ENCODE peak calls at places on chromosome 16, in four cellular contexts. J, R, V and F are unnamed samples.

GRCh38 chr16:49786926-49787557 is 68.9 kb downstream of the ZNF423 start:
- DNase-seq in R (no peak), V (no peak), J (no peak), F (no peak)

GRCh38 chr16:84800579-84800978 is 19.2 kb upstream of the CRISPLD2 start:
- DNase-seq in V (no peak), J (no peak), R (no peak), F (no peak)

GRCh38 chr16:67942200-67942509 is 1.8 kb downstream of the LCAT start:
- DNase-seq in R (peak), J (peak), V (no peak), F (peak)

GRCh38 chr16:53007095-53007494 is 45.6 kb downstream of the CHD9NB start:
- DNase-seq in V (no peak), R (peak), J (no peak), F (no peak)

GRCh38 chr16:5186381-5186903 is 88.8 kb upstream of the EEF2KMT start:
- DNase-seq in R (no peak), V (no peak), J (no peak), F (no peak)

GRCh38 chr16:19555938-19556778 is 655 bp downstream of the VPS35L start:
- DNase-seq in V (peak), J (peak), R (peak), F (peak)

GRCh38 chr16:68596266-68596665 is 48.8 kb upstream of the CDH3 start:
- DNase-seq in R (no peak), V (no peak), J (no peak), F (no peak)

GRCh38 chr16:4087099-4087885 is 28.9 kb downstream of the ADCY9 start:
- DNase-seq in V (no peak), J (no peak), R (no peak), F (no peak)

GRCh38 chr16:15403392-15403995 is 7.9 kb downstream of the MPV17L start:
- DNase-seq in J (no peak), V (no peak), R (peak), F (no peak)

GRCh38 chr16:234468-235305 is at the start of gene FAM234A:
- DNase-seq in J (peak), V (peak), R (peak), F (peak)

GRCh38 chr16:30728904-30729672 is 19.1 kb upstream of the PHKG2 start:
- DNase-seq in V (no peak), J (no peak), R (no peak), F (no peak)

GRCh38 chr16:83059237-83059636 is 432.5 kb downstream of the CDH13 start:
- DNase-seq in V (no peak), J (no peak), R (no peak), F (no peak)

GRCh38 chr16:10967981-10968380 is 23.6 kb downstream of the CLEC16A start:
- DNase-seq in J (no peak), R (no peak), V (no peak), F (no peak)

GRCh38 chr16:3087243-3087791 is 11.8 kb downstream of the ZSCAN10 start:
- DNase-seq in V (no peak), R (no peak), J (no peak), F (no peak)

GRCh38 chr16:51268237-51268636 is 117.2 kb upstream of the SALL1 start:
- DNase-seq in R (no peak), J (no peak), V (no peak), F (no peak)

GRCh38 chr16:26550111-26550610 is 516.6 kb upstream of the C16orf82 start:
- DNase-seq in R (no peak), V (no peak), J (no peak), F (no peak)

GRCh38 chr16:75251280-75252048 is at the start of gene BCAR1:
- DNase-seq in V (no peak), J (peak), R (peak), F (peak)

GRCh38 chr16:9047689-9048301 is 43.6 kb upstream of the HAPSTR1 start:
- DNase-seq in R (peak), J (peak), V (peak), F (no peak)

GRCh38 chr16:2388875-2389433 is 40.3 kb upstream of the CCNF start:
- DNase-seq in R (peak), J (no peak), V (no peak), F (no peak)